ENCODE peak calls at places on chromosome 1, in five cellular contexts. Q is PC-3, D is HEK293T, K is B cell, W is A549. J is an unnamed sample.

GRCh38 chr1:77039739-77040138 is 172.5 kb downstream of the ST6GALNAC5 start:
- DNase-seq in Q (peak; percentile 97), D (no peak), K (no peak), W (peak; percentile 69), J (no peak)

GRCh38 chr1:37622131-37622530 is 12.6 kb downstream of the RSPO1 start:
- DNase-seq in Q (no peak), D (no peak), K (no peak), W (no peak), J (no peak)

GRCh38 chr1:159005676-159006075 is 4.0 kb upstream of the IFI16 start:
- DNase-seq in Q (no peak), D (no peak), K (peak; percentile 52), W (no peak), J (no peak)

GRCh38 chr1:159015440-159015909 is 5.8 kb downstream of the IFI16 start:
- DNase-seq in Q (peak; percentile 36), D (no peak), K (peak; percentile 59), W (no peak), J (peak; percentile 87)

GRCh38 chr1:1677718-1678580 is 14.6 kb downstream of the SLC35E2B start:
- DNase-seq in Q (peak; percentile 0), D (no peak), K (peak; percentile 88), W (no peak), J (peak; percentile 49)

GRCh38 chr1:59619576-59619975 is 195.2 kb upstream of the HOOK1 start:
- DNase-seq in Q (no peak), D (no peak), K (no peak), W (no peak), J (no peak)

GRCh38 chr1:9289090-9289534 is 3.6 kb upstream of the SPSB1 start:
- DNase-seq in Q (peak; percentile 92), D (peak; percentile 44), K (no peak), W (no peak), J (peak; percentile 72)

GRCh38 chr1:8396912-8397406 is 79.0 kb downstream of the SLC45A1 start:
- DNase-seq in Q (peak; percentile 97), D (no peak), K (no peak), W (peak; percentile 36), J (no peak)

GRCh38 chr1:231432996-231433395 is 10.9 kb upstream of the EGLN1 start:
- DNase-seq in Q (no peak), D (no peak), K (no peak), W (no peak), J (no peak)

GRCh38 chr1:173113015-173113741 is 62.4 kb upstream of the TNFSF18 start:
- DNase-seq in Q (peak; percentile 99), D (no peak), K (no peak), W (no peak), J (no peak)

GRCh38 chr1:10257851-10258250 is 47.5 kb downstream of the KIF1B start:
- DNase-seq in Q (no peak), D (no peak), K (no peak), W (no peak), J (no peak)